ENCODE peak calls at places on chromosomes 5 and 9, in five cellular contexts. Y is RWPE1, B is OCI-LY7, F is ELR, X is GM20000. U is an unnamed sample.

GRCh38 chr9:132977626-132978450 is 656 bp upstream of the GFI1B start:
- DNase-seq in Y (peak), B (peak), F (peak), X (peak), U (peak)

GRCh38 chr9:138071292-138071691 is 193.7 kb downstream of the CACNA1B start:
- DNase-seq in Y (no peak), B (no peak), F (no peak), X (no peak), U (no peak)

GRCh38 chr9:70829591-70830265 is 291.7 kb downstream of the TRPM3 start:
- DNase-seq in Y (no peak), B (no peak), F (no peak), X (no peak), U (no peak)

GRCh38 chr5:22541037-22541436 is 312.1 kb downstream of the CDH12 start:
- DNase-seq in Y (no peak), B (no peak), F (no peak), X (no peak), U (no peak)

GRCh38 chr5:168941901-168942300 is 359.0 kb downstream of the SLIT3 start:
- DNase-seq in Y (no peak), B (peak), F (peak), X (no peak), U (no peak)

GRCh38 chr5:83844320-83845068 is 123.8 kb upstream of the HAPLN1 start:
- DNase-seq in Y (peak), B (no peak), F (peak), X (peak), U (peak)

GRCh38 chr9:109781086-109781485 is 1.1 kb downstream of the PALM2AKAP2 start:
- DNase-seq in Y (no peak), B (no peak), F (peak), X (no peak), U (no peak)

GRCh38 chr5:112584781-112585180 is 152.9 kb upstream of the APC start:
- DNase-seq in Y (no peak), B (no peak), F (no peak), X (no peak), U (no peak)

GRCh38 chr9:137162505-137163100 is 7.2 kb downstream of the LRRC26 start:
- DNase-seq in Y (no peak), B (no peak), F (no peak), X (peak), U (no peak)

GRCh38 chr9:36716496-36716895 is 143.8 kb downstream of the MELK start:
- DNase-seq in Y (no peak), B (no peak), F (no peak), X (no peak), U (no peak)

GRCh38 chr9:18396102-18396728 is 77.7 kb upstream of the ADAMTSL1 start:
- DNase-seq in Y (no peak), B (peak), F (peak), X (no peak), U (no peak)

GRCh38 chr9:25913806-25914205 is 235.6 kb upstream of the TUSC1 start:
- DNase-seq in Y (no peak), B (no peak), F (peak), X (no peak), U (no peak)

U was measured in NCI-H460.